ENCODE peak calls at places on chromosome 1, in six cellular contexts. T is sigmoid colon, G is adrenal gland, H is testis, I is mesenchymal stem cell, V is fibroblast of lung. R is an unnamed sample.

GRCh38 chr1:67041836-67042503 is 12.0 kb downstream of the SLC35D1 start:
- DNase-seq in T (no peak), I (peak; percentile 65), V (peak; percentile 71), G (no peak), H (no peak), R (no peak)

GRCh38 chr1:188958461-188959115 is 1519.1 kb downstream of the BRINP3 start:
- DNase-seq in G (no peak), I (peak; percentile 47), T (no peak), V (no peak), H (no peak), R (no peak)

GRCh38 chr1:6850537-6850936 is 65.3 kb downstream of the CAMTA1 start:
- DNase-seq in G (no peak), I (no peak), H (no peak), V (no peak), T (no peak), R (no peak)

GRCh38 chr1:242435200-242435599 is 89.3 kb downstream of the PLD5 start:
- DNase-seq in T (no peak), H (no peak), V (no peak), G (no peak), I (no peak), R (no peak)

GRCh38 chr1:229131243-229132105 is 139.4 kb upstream of the RAB4A start:
- DNase-seq in T (no peak), H (no peak), G (no peak), V (no peak), I (no peak), R (no peak)

GRCh38 chr1:218209351-218209861 is 75.7 kb upstream of the RRP15 start:
- DNase-seq in I (peak; percentile 58), H (no peak), T (no peak), G (no peak), V (peak; percentile 87), R (peak; percentile 27)

GRCh38 chr1:35264035-35264434 is 4.5 kb upstream of the ZMYM4 start:
- DNase-seq in H (no peak), V (no peak), T (no peak), G (no peak), I (no peak), R (no peak)

GRCh38 chr1:54604572-54605370 is 18.6 kb downstream of the FAM151A start:
- DNase-seq in V (no peak), G (no peak), I (no peak), T (peak; percentile 46), H (no peak), R (no peak)

GRCh38 chr1:15028117-15028516 is 125.4 kb upstream of the TMEM51 start:
- DNase-seq in T (peak; percentile 76), H (peak; percentile 19), V (peak; percentile 28), G (peak; percentile 63), I (peak; percentile 66), R (no peak)

GRCh38 chr1:208528577-208529240 is 284.5 kb upstream of the PLXNA2 start:
- DNase-seq in H (no peak), T (peak; percentile 75), V (no peak), I (no peak), G (no peak), R (no peak)

GRCh38 chr1:238677567-238677966 is 708.8 kb upstream of the CHRM3 start:
- DNase-seq in G (no peak), I (no peak), H (no peak), V (peak; percentile 43), T (no peak), R (no peak)

GRCh38 chr1:159005676-159006075 is 4.0 kb upstream of the IFI16 start:
- DNase-seq in H (no peak), V (no peak), T (no peak), I (peak; percentile 18), G (no peak), R (peak; percentile 2)

GRCh38 chr1:247747616-247748015 is 325 bp downstream of the OR14A2 start:
- DNase-seq in H (no peak), I (peak; percentile 29), G (no peak), T (no peak), V (no peak), R (no peak)

GRCh38 chr1:58866578-58866977 is 82.7 kb upstream of the JUN start:
- DNase-seq in H (no peak), T (no peak), I (no peak), G (no peak), V (no peak), R (no peak)

GRCh38 chr1:169105434-169106094 is 926 bp upstream of the ATP1B1 start:
- DNase-seq in V (no peak), G (peak; percentile 83), I (peak; percentile 50), T (peak; percentile 87), H (peak; percentile 83), R (no peak)

GRCh38 chr1:58769809-58770345 is 14.0 kb downstream of the JUN start:
- DNase-seq in V (no peak), T (no peak), I (no peak), G (peak; percentile 27), H (no peak), R (no peak)

GRCh38 chr1:234702342-234703000 is 92.5 kb upstream of the IRF2BP2 start:
- DNase-seq in I (no peak), T (peak; percentile 90), V (no peak), H (peak; percentile 59), G (no peak), R (no peak)

GRCh38 chr1:29062157-29062942 is 61.4 kb downstream of the TMEM200B start:
- DNase-seq in H (no peak), T (no peak), V (no peak), G (no peak), I (no peak), R (no peak)

GRCh38 chr1:14332158-14332557 is 266.3 kb upstream of the KAZN start:
- DNase-seq in V (no peak), T (no peak), H (no peak), G (no peak), I (no peak), R (no peak)

GRCh38 chr1:163357378-163357777 is 35.6 kb downstream of the NUF2 start:
- DNase-seq in G (no peak), I (peak; percentile 20), H (no peak), V (peak; percentile 21), T (no peak), R (peak; percentile 15)

GRCh38 chr1:52190500-52191252 is 48.8 kb downstream of the ZFYVE9 start:
- DNase-seq in T (no peak), H (no peak), V (no peak), G (no peak), I (peak; percentile 44), R (no peak)

GRCh38 chr1:226325178-226325577 is 16.2 kb upstream of the LIN9 start:
- DNase-seq in G (no peak), V (no peak), T (no peak), H (no peak), I (no peak), R (peak; percentile 17)

GRCh38 chr1:202791102-202791747 is 17.0 kb downstream of the KDM5B start:
- DNase-seq in I (no peak), G (no peak), T (no peak), V (no peak), H (no peak), R (no peak)

GRCh38 chr1:203645996-203646395 is 19.4 kb downstream of the ATP2B4 start:
- DNase-seq in I (peak; percentile 57), T (no peak), V (no peak), G (no peak), H (no peak), R (no peak)

GRCh38 chr1:224544711-224545110 is 71.4 kb upstream of the CNIH3 start:
- DNase-seq in T (no peak), V (no peak), H (no peak), I (no peak), G (no peak), R (no peak)

GRCh38 chr1:200895448-200895799 is 724 bp downstream of the INAVA start:
- DNase-seq in V (no peak), H (no peak), T (no peak), I (no peak), G (no peak), R (no peak)

DNA sequence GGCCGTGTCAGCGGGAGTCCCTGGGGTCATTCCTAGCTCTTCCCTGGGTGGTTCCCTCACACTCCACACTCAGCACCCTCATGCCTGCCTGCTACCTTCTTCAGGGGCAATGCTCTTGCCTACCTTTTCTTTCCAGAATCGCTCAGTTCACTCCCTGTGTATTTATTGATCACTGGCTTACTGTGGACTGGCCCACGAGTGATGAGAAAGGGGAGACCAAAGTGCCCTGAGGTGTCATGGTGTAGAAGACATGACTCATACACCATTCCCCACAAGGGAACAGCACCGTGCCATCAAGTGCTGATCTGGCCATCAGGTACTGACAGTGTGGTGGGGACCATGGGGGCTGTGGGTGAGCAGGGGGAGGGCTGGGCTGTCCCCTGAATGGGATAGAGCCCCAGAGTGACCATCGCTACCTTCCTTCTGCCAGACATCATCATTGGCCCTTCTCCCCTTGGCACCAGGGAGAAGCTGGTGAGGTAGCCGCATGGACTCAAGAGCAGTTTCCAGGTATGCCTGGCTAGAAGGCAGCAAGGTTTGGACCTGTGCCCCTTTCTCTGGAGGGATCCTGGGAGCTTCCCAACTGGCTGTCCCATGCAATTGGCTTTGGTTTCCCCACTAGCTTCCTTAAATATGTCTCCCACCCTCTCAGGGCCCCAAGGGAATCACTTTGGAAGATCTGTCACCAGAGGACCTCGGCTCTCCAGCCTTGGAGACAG is 17.2 kb upstream of the LRRN2 start:
- DNase-seq in V (no peak), T (no peak), H (no peak), G (no peak), I (no peak), R (no peak)
- H3K4me1 ChIP-seq in V (no peaks in the 10 kb centered on the region), T (peaks cover 25% of the 10 kb centered on the region), H (no peaks in the 10 kb centered on the region), G (no peaks in the 10 kb centered on the region), I (no peaks in the 10 kb centered on the region), R (no peaks in the 10 kb centered on the region)

GRCh38 chr1:212255705-212256307 is 29.4 kb upstream of the PPP2R5A start:
- DNase-seq in I (peak; percentile 24), V (peak; percentile 5), H (no peak), T (no peak), G (no peak), R (peak; percentile 40)
- H3K4me3 ChIP-seq in I (no peak overlapping the region), V (no peak overlapping the region), H (no peak overlapping the region), T (no peak overlapping the region), G (no peak overlapping the region), R (no peak overlapping the region)

DNA sequence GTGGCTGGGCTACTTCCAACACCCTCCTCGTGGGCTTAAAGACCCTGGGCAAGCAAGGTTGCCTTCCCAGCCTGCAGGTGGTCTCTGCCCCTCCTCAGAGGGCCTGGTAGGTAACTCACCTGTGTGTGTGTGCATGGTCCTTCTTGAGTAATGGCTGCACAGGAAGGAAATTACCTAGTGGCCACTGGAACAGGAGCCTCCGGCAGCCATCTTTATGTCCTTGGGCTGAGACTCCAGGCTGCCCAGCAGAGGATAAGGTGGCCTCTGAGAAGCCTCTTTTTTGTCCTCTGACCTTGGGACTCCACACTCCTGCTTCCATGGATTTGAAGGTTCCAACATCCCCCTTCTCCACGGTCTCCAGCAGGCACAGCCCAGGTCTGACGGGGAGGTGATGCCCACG is 20.0 kb downstream of the DRAXIN start:
- DNase-seq in I (no peak), V (no peak), T (no peak), H (no peak), G (no peak), R (no peak)
- H3K4me1 ChIP-seq in I (no peaks in the 10 kb centered on the region), V (no peaks in the 10 kb centered on the region), T (no peaks in the 10 kb centered on the region), H (peaks cover 9% of the 10 kb centered on the region), G (no peaks in the 10 kb centered on the region), R (peaks cover 11% of the 10 kb centered on the region)

DNA sequence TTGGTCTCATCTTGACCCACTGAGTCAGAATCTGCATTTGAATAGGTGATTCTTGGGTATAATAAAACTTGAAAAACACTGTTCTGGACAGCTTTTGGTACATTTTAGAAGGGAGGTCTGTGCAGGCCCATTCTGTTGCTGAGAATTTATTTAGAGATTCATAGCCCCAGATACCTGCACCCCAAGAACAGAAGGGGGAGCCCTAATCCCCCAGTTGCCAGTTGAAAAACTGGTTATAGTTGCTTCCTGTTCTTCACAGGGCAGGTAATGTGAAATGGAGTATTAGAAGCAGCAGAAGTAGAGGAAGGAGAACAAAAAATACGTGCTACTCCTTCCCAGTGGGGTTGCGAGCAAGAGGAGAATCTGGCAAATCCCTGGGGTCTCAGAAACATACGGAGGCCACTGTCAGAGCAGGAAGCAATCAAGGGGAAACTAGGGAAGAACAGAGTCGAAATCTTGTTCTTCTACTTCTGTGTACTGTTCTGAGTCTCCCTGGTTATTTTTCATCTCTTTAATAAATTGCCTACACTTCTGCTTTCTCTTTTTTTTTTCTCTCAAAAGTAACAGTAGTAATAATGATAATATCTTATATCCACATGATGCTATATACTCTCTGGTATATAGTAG is 4.6 kb upstream of the CLCA2 start:
- DNase-seq in I (peak; percentile 19), G (no peak), T (no peak), H (no peak), V (peak; percentile 45), R (peak; percentile 43)
- H3K4me3 ChIP-seq in I (no peak overlapping the region), G (no peak overlapping the region), T (no peak overlapping the region), H (no peak overlapping the region), V (no peak overlapping the region), R (no peak overlapping the region)

R was measured in cardiac muscle cell.